ENCODE peak calls at places on chromosomes 12 and 14, in nine cellular contexts. One of them, this sample, is unnamed.
A peak's percentile ranks its signal among the peaks of the same experiment; 100 is the strongest.

GRCh38 chr12:12628013-12628412 is 16.3 kb downstream of the CREBL2 start:
- DNase-seq in BJ: no peak
- DNase-seq in HFFc6: peak; percentile 17
- DNase-seq in AG04449: no peak
- DNase-seq in heart right ventricle: no peak
- DNase-seq in fibroblast of the aortic adventitia: peak; percentile 6
- DNase-seq in activated B cell treated with CpG ODN at 0.5 μM for 24 hours: no peak
- DNase-seq in astrocyte of the cerebellum: no peak
- DNase-seq in choroid plexus epithelial cell: peak; percentile 48
- DNase-seq in this sample: no peak

GRCh38 chr12:52006726-52007157 is at the start of gene TAMALIN:
- DNase-seq in HFFc6: no peak
- DNase-seq in BJ: no peak
- DNase-seq in fibroblast of the aortic adventitia: peak; percentile 65
- DNase-seq in heart right ventricle: peak; percentile 84
- DNase-seq in astrocyte of the cerebellum: no peak
- DNase-seq in AG04449: no peak
- DNase-seq in activated B cell treated with CpG ODN at 0.5 μM for 24 hours: peak; percentile 90
- DNase-seq in choroid plexus epithelial cell: peak; percentile 74
- DNase-seq in this sample: no peak

GRCh38 chr12:74337951-74338350 is 199.7 kb upstream of the ATXN7L3B start:
- DNase-seq in choroid plexus epithelial cell: peak; percentile 60
- DNase-seq in astrocyte of the cerebellum: no peak
- DNase-seq in HFFc6: peak; percentile 17
- DNase-seq in fibroblast of the aortic adventitia: peak; percentile 54
- DNase-seq in activated B cell treated with CpG ODN at 0.5 μM for 24 hours: no peak
- DNase-seq in BJ: no peak
- DNase-seq in AG04449: no peak
- DNase-seq in heart right ventricle: no peak
- DNase-seq in this sample: no peak

GRCh38 chr12:114658002-114658441 is 26.0 kb downstream of the TBX3 start:
- DNase-seq in AG04449: no peak
- DNase-seq in choroid plexus epithelial cell: no peak
- DNase-seq in activated B cell treated with CpG ODN at 0.5 μM for 24 hours: no peak
- DNase-seq in HFFc6: no peak
- DNase-seq in heart right ventricle: no peak
- DNase-seq in BJ: no peak
- DNase-seq in fibroblast of the aortic adventitia: no peak
- DNase-seq in astrocyte of the cerebellum: no peak
- DNase-seq in this sample: no peak

GRCh38 chr14:95523051-95523817 is 6.8 kb upstream of the SYNE3 start:
- DNase-seq in choroid plexus epithelial cell: peak; percentile 81
- DNase-seq in AG04449: no peak
- DNase-seq in HFFc6: no peak
- DNase-seq in astrocyte of the cerebellum: no peak
- DNase-seq in activated B cell treated with CpG ODN at 0.5 μM for 24 hours: no peak
- DNase-seq in BJ: no peak
- DNase-seq in heart right ventricle: no peak
- DNase-seq in fibroblast of the aortic adventitia: peak; percentile 58
- DNase-seq in this sample: no peak

GRCh38 chr14:80946187-80946586 is 4.6 kb upstream of the CEP128 start:
- DNase-seq in HFFc6: peak; percentile 10
- DNase-seq in BJ: no peak
- DNase-seq in heart right ventricle: no peak
- DNase-seq in activated B cell treated with CpG ODN at 0.5 μM for 24 hours: no peak
- DNase-seq in astrocyte of the cerebellum: no peak
- DNase-seq in choroid plexus epithelial cell: no peak
- DNase-seq in fibroblast of the aortic adventitia: no peak
- DNase-seq in AG04449: no peak
- DNase-seq in this sample: no peak

GRCh38 chr12:121490401-121491257 is 90.2 kb downstream of the KDM2B start:
- DNase-seq in BJ: no peak
- DNase-seq in astrocyte of the cerebellum: no peak
- DNase-seq in activated B cell treated with CpG ODN at 0.5 μM for 24 hours: no peak
- DNase-seq in fibroblast of the aortic adventitia: no peak
- DNase-seq in choroid plexus epithelial cell: no peak
- DNase-seq in HFFc6: no peak
- DNase-seq in AG04449: no peak
- DNase-seq in heart right ventricle: no peak
- DNase-seq in this sample: no peak

GRCh38 chr14:86124328-86124727 is 594.4 kb downstream of the FLRT2 start:
- DNase-seq in astrocyte of the cerebellum: no peak
- DNase-seq in BJ: no peak
- DNase-seq in fibroblast of the aortic adventitia: no peak
- DNase-seq in activated B cell treated with CpG ODN at 0.5 μM for 24 hours: no peak
- DNase-seq in HFFc6: no peak
- DNase-seq in choroid plexus epithelial cell: no peak
- DNase-seq in AG04449: no peak
- DNase-seq in heart right ventricle: no peak
- DNase-seq in this sample: no peak

GRCh38 chr14:70280931-70281330 is 78.6 kb downstream of the COX16 start:
- DNase-seq in fibroblast of the aortic adventitia: no peak
- DNase-seq in activated B cell treated with CpG ODN at 0.5 μM for 24 hours: no peak
- DNase-seq in HFFc6: no peak
- DNase-seq in BJ: no peak
- DNase-seq in astrocyte of the cerebellum: no peak
- DNase-seq in AG04449: no peak
- DNase-seq in heart right ventricle: no peak
- DNase-seq in choroid plexus epithelial cell: no peak
- DNase-seq in this sample: no peak

GRCh38 chr12:53427905-53428594 is 4.4 kb downstream of the AMHR2 start:
- DNase-seq in heart right ventricle: no peak
- DNase-seq in BJ: peak; percentile 76
- DNase-seq in fibroblast of the aortic adventitia: peak; percentile 70
- DNase-seq in activated B cell treated with CpG ODN at 0.5 μM for 24 hours: no peak
- DNase-seq in choroid plexus epithelial cell: peak; percentile 77
- DNase-seq in AG04449: peak; percentile 71
- DNase-seq in HFFc6: peak; percentile 96
- DNase-seq in astrocyte of the cerebellum: no peak
- DNase-seq in this sample: peak; percentile 47

GRCh38 chr14:102320033-102320660 is 601 bp downstream of the ZNF839 start:
- DNase-seq in AG04449: no peak
- DNase-seq in heart right ventricle: peak; percentile 41
- DNase-seq in BJ: no peak
- DNase-seq in activated B cell treated with CpG ODN at 0.5 μM for 24 hours: no peak
- DNase-seq in choroid plexus epithelial cell: peak; percentile 75
- DNase-seq in fibroblast of the aortic adventitia: peak; percentile 58
- DNase-seq in astrocyte of the cerebellum: no peak
- DNase-seq in HFFc6: peak; percentile 33
- DNase-seq in this sample: no peak

GRCh38 chr12:31715283-31715825 is 13.5 kb downstream of the AMN1 start:
- DNase-seq in heart right ventricle: no peak
- DNase-seq in HFFc6: no peak
- DNase-seq in BJ: no peak
- DNase-seq in astrocyte of the cerebellum: no peak
- DNase-seq in AG04449: no peak
- DNase-seq in fibroblast of the aortic adventitia: peak; percentile 74
- DNase-seq in activated B cell treated with CpG ODN at 0.5 μM for 24 hours: no peak
- DNase-seq in choroid plexus epithelial cell: peak; percentile 66
- DNase-seq in this sample: no peak

GRCh38 chr14:60657609-60657983 is 8.3 kb upstream of the SIX1 start:
- DNase-seq in heart right ventricle: no peak
- DNase-seq in BJ: no peak
- DNase-seq in HFFc6: no peak
- DNase-seq in fibroblast of the aortic adventitia: no peak
- DNase-seq in astrocyte of the cerebellum: no peak
- DNase-seq in activated B cell treated with CpG ODN at 0.5 μM for 24 hours: no peak
- DNase-seq in AG04449: no peak
- DNase-seq in choroid plexus epithelial cell: peak; percentile 35
- DNase-seq in this sample: no peak

GRCh38 chr12:57001448-57001906 is 4.9 kb downstream of the ZBTB39 start:
- DNase-seq in choroid plexus epithelial cell: peak; percentile 78
- DNase-seq in fibroblast of the aortic adventitia: peak; percentile 61
- DNase-seq in AG04449: no peak
- DNase-seq in HFFc6: peak; percentile 61
- DNase-seq in heart right ventricle: peak; percentile 60
- DNase-seq in activated B cell treated with CpG ODN at 0.5 μM for 24 hours: peak; percentile 46
- DNase-seq in BJ: no peak
- DNase-seq in astrocyte of the cerebellum: no peak
- DNase-seq in this sample: no peak

GRCh38 chr12:103858953-103859601 is 18.0 kb upstream of the NT5DC3 start:
- DNase-seq in astrocyte of the cerebellum: peak; percentile 86
- DNase-seq in activated B cell treated with CpG ODN at 0.5 μM for 24 hours: no peak
- DNase-seq in BJ: peak; percentile 97
- DNase-seq in choroid plexus epithelial cell: peak; percentile 98
- DNase-seq in HFFc6: peak; percentile 97
- DNase-seq in heart right ventricle: peak; percentile 25
- DNase-seq in fibroblast of the aortic adventitia: peak; percentile 93
- DNase-seq in AG04449: peak; percentile 95
- DNase-seq in this sample: peak; percentile 92

DNA sequence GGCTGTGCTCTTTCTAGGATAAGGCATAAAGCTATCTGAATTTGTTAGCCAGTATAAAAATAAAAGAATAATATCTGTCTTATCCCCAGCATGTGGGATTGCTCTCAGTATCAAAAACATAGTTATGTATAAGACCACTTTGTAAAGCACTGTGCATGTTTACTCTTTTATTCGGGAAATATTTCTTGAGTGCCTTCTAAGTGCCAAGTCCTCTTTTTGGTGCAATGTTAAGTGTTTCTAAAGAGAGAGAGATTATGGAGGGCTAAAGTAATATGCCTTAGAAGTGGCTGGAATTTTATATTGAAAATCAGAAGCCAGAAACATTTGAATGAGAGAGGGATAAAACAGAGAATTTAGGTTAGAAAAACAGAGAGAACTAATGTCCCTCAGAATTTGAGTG is 212.0 kb downstream of the ALG10B start:
- DNase-seq in BJ: no peak
- DNase-seq in heart right ventricle: no peak
- DNase-seq in AG04449: no peak
- DNase-seq in choroid plexus epithelial cell: no peak
- DNase-seq in astrocyte of the cerebellum: no peak
- DNase-seq in activated B cell treated with CpG ODN at 0.5 μM for 24 hours: no peak
- DNase-seq in HFFc6: no peak
- DNase-seq in fibroblast of the aortic adventitia: no peak
- DNase-seq in this sample: no peak
- TF ChIP-seq CTCF in BJ: no peak
- TF ChIP-seq CTCF in heart right ventricle: no peak
- TF ChIP-seq CTCF in AG04449: no peak
- TF ChIP-seq CTCF in choroid plexus epithelial cell: no peak
- TF ChIP-seq CTCF in astrocyte of the cerebellum: no peak
- TF ChIP-seq CTCF in activated B cell treated with CpG ODN at 0.5 μM for 24 hours: no peak
- TF ChIP-seq CTCF in HFFc6: no peak
- TF ChIP-seq CTCF in fibroblast of the aortic adventitia: no peak
- TF ChIP-seq CTCF in this sample: no peak

GRCh38 chr12:58923781-58924180 is 3.5 kb upstream of the LRIG3 start:
- DNase-seq in fibroblast of the aortic adventitia: no peak
- DNase-seq in AG04449: no peak
- DNase-seq in HFFc6: no peak
- DNase-seq in astrocyte of the cerebellum: no peak
- DNase-seq in activated B cell treated with CpG ODN at 0.5 μM for 24 hours: no peak
- DNase-seq in heart right ventricle: no peak
- DNase-seq in BJ: no peak
- DNase-seq in choroid plexus epithelial cell: no peak
- DNase-seq in this sample: no peak
- TF ChIP-seq CTCF in fibroblast of the aortic adventitia: no peak
- TF ChIP-seq CTCF in AG04449: no peak
- TF ChIP-seq CTCF in HFFc6: no peak
- TF ChIP-seq CTCF in astrocyte of the cerebellum: no peak
- TF ChIP-seq CTCF in activated B cell treated with CpG ODN at 0.5 μM for 24 hours: no peak
- TF ChIP-seq CTCF in heart right ventricle: no peak
- TF ChIP-seq CTCF in BJ: no peak
- TF ChIP-seq CTCF in choroid plexus epithelial cell: no peak
- TF ChIP-seq CTCF in this sample: no peak

DNA sequence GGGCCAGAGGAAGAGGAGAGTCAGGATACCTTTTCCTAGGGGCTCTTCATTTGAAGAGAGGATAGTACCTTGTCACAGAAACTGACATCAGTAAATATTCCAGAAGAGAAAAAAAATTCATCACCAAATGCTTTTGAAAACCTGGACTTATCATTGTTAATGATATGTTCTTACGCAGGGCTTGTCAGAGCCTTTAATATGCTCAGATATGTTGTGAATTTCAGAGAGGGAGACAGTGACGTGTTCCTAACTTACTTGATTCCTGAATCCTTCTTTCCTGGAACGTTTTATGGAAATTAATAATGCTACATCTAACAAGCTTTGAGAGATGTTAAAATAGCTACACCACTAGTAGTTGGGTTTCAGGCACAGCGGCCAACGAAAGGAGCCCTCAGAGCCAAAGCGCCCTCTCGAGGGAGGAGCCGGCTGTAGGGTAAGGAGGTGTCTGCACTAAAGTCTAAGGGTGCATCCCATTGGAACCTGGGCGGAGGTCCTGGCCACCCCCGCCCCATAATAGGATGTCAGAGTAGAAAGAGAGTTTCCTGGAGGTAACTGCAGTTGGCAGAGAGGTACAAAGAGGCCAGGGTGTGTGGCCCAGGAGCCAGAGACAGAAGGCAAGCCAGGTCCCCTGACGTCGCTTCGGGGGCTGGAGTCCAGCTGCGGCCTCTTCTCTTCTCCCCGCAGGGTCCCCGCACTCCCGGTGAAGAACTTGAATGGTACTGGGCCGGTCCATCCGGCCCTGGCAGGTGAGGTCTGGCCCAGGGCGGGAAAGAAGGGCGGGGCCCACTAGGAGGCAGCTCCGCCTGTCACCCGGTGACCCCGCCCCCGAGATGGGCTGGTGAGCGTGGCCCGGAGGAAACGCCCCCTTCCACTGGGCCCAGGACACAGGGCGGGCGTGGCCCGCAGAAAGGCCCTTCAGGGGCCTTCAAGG is 36.2 kb downstream of the DTX1 start:
- DNase-seq in activated B cell treated with CpG ODN at 0.5 μM for 24 hours: no peak
- DNase-seq in choroid plexus epithelial cell: peak; percentile 25
- DNase-seq in AG04449: no peak
- DNase-seq in astrocyte of the cerebellum: no peak
- DNase-seq in heart right ventricle: peak; percentile 41
- DNase-seq in HFFc6: no peak
- DNase-seq in fibroblast of the aortic adventitia: peak; percentile 4
- DNase-seq in BJ: no peak
- DNase-seq in this sample: no peak
- TF ChIP-seq CTCF in activated B cell treated with CpG ODN at 0.5 μM for 24 hours: no peak
- TF ChIP-seq CTCF in choroid plexus epithelial cell: peak; percentile 44
- TF ChIP-seq CTCF in AG04449: no peak
- TF ChIP-seq CTCF in astrocyte of the cerebellum: no peak
- TF ChIP-seq CTCF in heart right ventricle: no peak
- TF ChIP-seq CTCF in HFFc6: peak; percentile 11
- TF ChIP-seq CTCF in fibroblast of the aortic adventitia: peak; percentile 15
- TF ChIP-seq CTCF in BJ: no peak
- TF ChIP-seq CTCF in this sample: no peak

DNA sequence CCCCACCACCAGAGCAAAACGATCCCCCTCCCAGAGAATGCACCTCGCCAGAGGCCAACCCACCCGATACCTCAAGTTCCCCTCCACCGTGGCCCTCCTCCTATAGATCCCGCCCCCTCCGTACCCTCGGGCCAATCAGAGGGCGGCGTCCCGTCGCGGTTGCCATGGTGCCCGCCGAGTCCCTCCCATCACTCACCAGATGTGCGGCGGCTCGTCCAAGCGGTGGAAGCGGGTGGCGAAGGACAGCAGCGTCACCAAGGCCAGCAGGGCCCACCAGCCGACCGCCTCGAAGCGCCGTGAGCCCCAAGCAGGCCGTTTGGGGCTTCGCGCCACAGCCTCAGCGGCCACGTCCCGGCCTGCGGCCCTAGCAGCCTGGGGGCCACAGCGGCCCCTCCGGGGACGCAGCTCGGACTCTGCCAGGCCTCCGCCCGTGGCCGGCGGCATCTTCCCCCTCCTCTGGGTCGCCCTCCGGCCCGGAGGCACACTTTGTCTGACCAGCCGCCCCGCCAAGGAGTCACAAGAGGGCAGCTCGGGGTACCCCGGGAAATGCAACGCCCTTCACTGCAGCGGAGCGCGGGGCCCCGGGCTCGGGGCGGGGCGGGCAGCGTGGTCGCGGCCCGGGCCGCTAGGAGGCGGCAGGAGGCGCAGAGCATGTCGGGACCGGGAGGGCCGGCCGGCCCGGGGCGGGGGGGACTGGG is at the start of gene POMT2:
- DNase-seq in astrocyte of the cerebellum: peak; percentile 56
- DNase-seq in HFFc6: peak; percentile 83
- DNase-seq in AG04449: no peak
- DNase-seq in choroid plexus epithelial cell: peak; percentile 90
- DNase-seq in BJ: no peak
- DNase-seq in heart right ventricle: peak; percentile 95
- DNase-seq in activated B cell treated with CpG ODN at 0.5 μM for 24 hours: peak; percentile 93
- DNase-seq in fibroblast of the aortic adventitia: peak; percentile 78
- DNase-seq in this sample: peak; percentile 66
- TF ChIP-seq CTCF in astrocyte of the cerebellum: peak; percentile 19
- TF ChIP-seq CTCF in HFFc6: peak; percentile 77
- TF ChIP-seq CTCF in AG04449: peak; percentile 58
- TF ChIP-seq CTCF in choroid plexus epithelial cell: no peak
- TF ChIP-seq CTCF in BJ: peak; percentile 4
- TF ChIP-seq CTCF in heart right ventricle: peak; percentile 17
- TF ChIP-seq CTCF in activated B cell treated with CpG ODN at 0.5 μM for 24 hours: no peak
- TF ChIP-seq CTCF in fibroblast of the aortic adventitia: peak; percentile 4
- TF ChIP-seq CTCF in this sample: peak; percentile 17

This sample was measured in HFF-Myc.